ENCODE peak calls at places on chromosomes 2 and 18, in seven cellular contexts. G is activated naive CD8-positive, alpha-beta T cell treated with anti-CD3 and anti-CD28 coated beads, Interleukin-2, amount 10 ng/mL, durations not matched to agents 7 days and 5 days; D is sciatic nerve; T is body of pancreas; A is esophagus mucosa; L is IMR-90; Y is gastroesophageal sphincter. J is an unnamed sample.

GRCh38 chr2:219571311-219572236 is at the start of gene OBSL1:
- ATAC-seq in Y (peak; percentile 60), G (peak; percentile 14), D (peak; percentile 73), T (peak; percentile 78), A (peak; percentile 51), L (peak; percentile 80), J (no peak)

GRCh38 chr2:216478151-216478550 is 20.5 kb upstream of the RPL37A start:
- ATAC-seq in Y (no peak), A (peak; percentile 88), D (peak; percentile 73), T (peak; percentile 12), L (peak; percentile 91), G (no peak), J (peak; percentile 84)

GRCh38 chr2:208820289-208820688 is 413.7 kb downstream of the PTH2R start:
- ATAC-seq in Y (no peak), T (peak; percentile 50), A (no peak), L (no peak), G (no peak), D (peak; percentile 26), J (no peak)

GRCh38 chr2:47054867-47055266 is 100.2 kb downstream of the STPG4 start:
- ATAC-seq in Y (no peak), A (no peak), D (no peak), L (no peak), G (no peak), T (no peak), J (no peak)

GRCh38 chr2:165698621-165698946 is 95.5 kb downstream of the GALNT3 start:
- ATAC-seq in T (peak; percentile 79), G (no peak), Y (no peak), A (peak; percentile 59), L (peak; percentile 87), D (peak; percentile 77), J (no peak)

GRCh38 chr2:216949685-216950397 is 90.0 kb upstream of the TNP1 start:
- ATAC-seq in L (no peak), A (no peak), G (no peak), Y (no peak), T (no peak), D (peak; percentile 39), J (no peak)

GRCh38 chr2:177660742-177661141 is 268.2 kb downstream of the AGPS start:
- ATAC-seq in L (no peak), A (no peak), T (no peak), D (no peak), G (no peak), Y (no peak), J (no peak)

GRCh38 chr2:238124488-238125126 is 13.9 kb upstream of the KLHL30 start:
- ATAC-seq in Y (no peak), L (no peak), D (no peak), T (no peak), G (no peak), A (no peak), J (no peak)

GRCh38 chr2:162113771-162114168 is 38.3 kb downstream of the GCG start:
- ATAC-seq in L (peak; percentile 76), T (no peak), A (peak; percentile 63), D (peak; percentile 93), G (no peak), Y (peak; percentile 83), J (no peak)

GRCh38 chr18:12088731-12089375 is 4.8 kb upstream of the ANKRD62 start:
- ATAC-seq in Y (no peak), G (no peak), D (peak; percentile 6), A (no peak), T (no peak), L (no peak), J (no peak)

GRCh38 chr2:177289824-177290632 is 25.5 kb upstream of the NFE2L2 start:
- ATAC-seq in L (no peak), D (no peak), Y (no peak), G (peak; percentile 80), T (no peak), A (no peak), J (peak; percentile 65)

GRCh38 chr18:35117951-35118411 is 76.8 kb downstream of the MAPRE2 start:
- ATAC-seq in Y (peak; percentile 82), L (peak; percentile 94), G (no peak), D (peak; percentile 86), A (no peak), T (peak; percentile 48), J (no peak)

GRCh38 chr2:168166902-168167510 is 80.4 kb downstream of the STK39 start:
- ATAC-seq in G (peak; percentile 36), T (no peak), A (no peak), D (no peak), Y (no peak), L (peak; percentile 28), J (peak; percentile 94)

GRCh38 chr18:31512203-31512764 is 14.3 kb downstream of the DSG2 start:
- ATAC-seq in L (peak; percentile 95), D (no peak), G (no peak), T (peak; percentile 55), A (peak; percentile 94), Y (no peak), J (no peak)

GRCh38 chr18:13474907-13475306 is 251.5 kb downstream of the FAM210A start:
- ATAC-seq in A (no peak), D (no peak), Y (no peak), L (no peak), G (no peak), T (no peak), J (no peak)

GRCh38 chr2:18077211-18077610 is 198.7 kb downstream of the KCNS3 start:
- ATAC-seq in A (no peak), D (no peak), Y (no peak), L (no peak), G (no peak), T (no peak), J (no peak)

GRCh38 chr2:4673025-4673489 is 969.7 kb downstream of the DCDC2C start:
- ATAC-seq in L (no peak), D (no peak), A (no peak), T (no peak), G (no peak), Y (no peak), J (no peak)

GRCh38 chr18:49648326-49648725 is 86.5 kb downstream of the LIPG start:
- ATAC-seq in T (peak; percentile 23), Y (peak; percentile 59), G (no peak), D (peak; percentile 38), A (no peak), L (no peak), J (no peak)

GRCh38 chr2:38443021-38443541 is 66.0 kb upstream of the ATL2 start:
- ATAC-seq in Y (peak; percentile 68), L (no peak), T (peak; percentile 47), D (peak; percentile 50), G (no peak), A (no peak), J (no peak)

GRCh38 chr2:34162236-34162635 is 563.1 kb upstream of the FAM98A start:
- ATAC-seq in Y (no peak), T (no peak), D (no peak), G (no peak), L (no peak), A (no peak), J (peak; percentile 35)

GRCh38 chr2:10188211-10188610 is 65.7 kb downstream of the RRM2 start:
- ATAC-seq in Y (no peak), L (peak; percentile 46), A (no peak), T (no peak), G (no peak), D (no peak), J (no peak)

GRCh38 chr2:11761259-11761658 is 14.8 kb downstream of the LPIN1 start:
- ATAC-seq in D (no peak), L (no peak), A (no peak), Y (no peak), G (no peak), T (no peak), J (no peak)

GRCh38 chr2:204339212-204339715 is 206.0 kb upstream of the PARD3B start:
- ATAC-seq in A (no peak), Y (no peak), D (no peak), T (no peak), G (no peak), L (no peak), J (no peak)

GRCh38 chr2:72001937-72002690 is 145.5 kb downstream of the CYP26B1 start:
- ATAC-seq in G (no peak), D (no peak), A (no peak), L (no peak), Y (no peak), T (no peak), J (no peak)

GRCh38 chr2:199457147-199458016 is at the start of gene SATB2:
- ATAC-seq in A (peak; percentile 31), G (no peak), Y (no peak), T (no peak), L (peak; percentile 6), D (peak; percentile 5), J (peak; percentile 77)

GRCh38 chr2:26769501-26769850 is 5.4 kb downstream of the SLC35F6 start:
- ATAC-seq in D (no peak), G (no peak), Y (peak; percentile 0), T (no peak), A (no peak), L (no peak), J (no peak)

J was measured in activated T-helper 17 cell treated with anti-CD3 and anti-CD28 coated beads, Interleukin-2, amount 50 U/mL, for 72 hours.